ENCODE peak calls at places on chromosomes 2 and 18, in five cellular contexts. F is IMR-90, E is neuronal stem cell, H is H1, W is mesenchymal stem cell. M is an unnamed sample.

GRCh38 chr2:8264981-8265380 is 416.9 kb upstream of the ID2 start:
- DNase-seq in H (no peak), E (no peak), F (no peak), W (no peak), M (no peak)

GRCh38 chr2:231554327-231554726 is 24.1 kb upstream of the NMUR1 start:
- DNase-seq in H (no peak), E (no peak), F (no peak), W (no peak), M (no peak)

GRCh38 chr18:48955528-48956261 is 4.9 kb upstream of the SMAD7 start:
- DNase-seq in E (no peak), H (no peak), F (peak; percentile 85), W (peak; percentile 94), M (peak; percentile 80)

GRCh38 chr18:3058328-3059191 is 45.6 kb upstream of the LPIN2 start:
- DNase-seq in E (no peak), W (peak; percentile 70), H (no peak), F (no peak), M (no peak)

GRCh38 chr18:22136395-22136794 is 33.0 kb upstream of the GATA6 start:
- DNase-seq in F (peak; percentile 46), H (no peak), W (peak; percentile 41), E (no peak), M (no peak)

GRCh38 chr2:69980408-69980807 is 19.0 kb upstream of the ASPRV1 start:
- DNase-seq in H (no peak), E (no peak), F (peak; percentile 82), W (no peak), M (no peak)

GRCh38 chr18:50969448-50969847 is 1.6 kb downstream of the ELAC1 start:
- DNase-seq in F (no peak), H (no peak), E (no peak), W (no peak), M (no peak)

GRCh38 chr2:20622731-20623130 is 28.2 kb downstream of the HS1BP3 start:
- DNase-seq in E (no peak), H (no peak), W (no peak), F (no peak), M (no peak)

GRCh38 chr2:238821391-238821790 is 26.5 kb upstream of the TWIST2 start:
- DNase-seq in W (peak; percentile 64), F (peak; percentile 39), E (no peak), H (no peak), M (no peak)

GRCh38 chr2:166361351-166362153 is 14.2 kb downstream of the SCN9A start:
- DNase-seq in E (no peak), F (peak; percentile 69), W (peak; percentile 41), H (no peak), M (peak; percentile 38)

GRCh38 chr2:174771631-174772491 is 7.6 kb upstream of the CHRNA1 start:
- DNase-seq in H (peak; percentile 85), E (peak; percentile 75), F (peak; percentile 82), W (peak; percentile 94), M (peak; percentile 95)

GRCh38 chr2:65436825-65437221 is 4.4 kb upstream of the SPRED2 start:
- DNase-seq in W (no peak), F (no peak), H (no peak), E (no peak), M (peak; percentile 71)

GRCh38 chr2:39128919-39129391 is 8.1 kb upstream of the SOS1 start:
- DNase-seq in E (no peak), F (no peak), H (no peak), W (peak; percentile 38), M (no peak)

GRCh38 chr2:12796617-12797016 is 79.9 kb downstream of the TRIB2 start:
- DNase-seq in W (peak; percentile 38), F (no peak), E (no peak), H (no peak), M (no peak)

GRCh38 chr2:230796280-230796862 is 68.4 kb upstream of the ITM2C start:
- DNase-seq in F (peak; percentile 69), H (no peak), E (no peak), W (peak; percentile 70), M (peak; percentile 56)

GRCh38 chr2:86284987-86285386 is 52.4 kb downstream of the REEP1 start:
- DNase-seq in F (no peak), H (no peak), W (no peak), E (peak; percentile 55), M (peak; percentile 42)

GRCh38 chr2:120404274-120404673 is 58.3 kb downstream of the INHBB start:
- DNase-seq in H (no peak), W (no peak), F (no peak), E (no peak), M (no peak)

GRCh38 chr2:143901185-143901842 is 618.6 kb downstream of the ZEB2 start:
- DNase-seq in W (peak; percentile 82), E (no peak), H (no peak), F (peak; percentile 91), M (no peak)

GRCh38 chr2:3636586-3637310 is 21.3 kb upstream of the ALLC start:
- DNase-seq in E (no peak), H (peak; percentile 29), F (no peak), W (no peak), M (no peak)

GRCh38 chr2:12702661-12703121 is 14.0 kb upstream of the TRIB2 start:
- DNase-seq in E (no peak), F (peak; percentile 90), H (no peak), W (peak; percentile 81), M (peak; percentile 52)

GRCh38 chr2:102366406-102367112 is 11.0 kb downstream of the IL18R1 start:
- DNase-seq in F (no peak), W (no peak), E (no peak), H (no peak), M (no peak)

GRCh38 chr2:236103981-236104380 is 64.2 kb downstream of the GBX2 start:
- DNase-seq in E (no peak), W (no peak), F (no peak), H (no peak), M (no peak)

GRCh38 chr2:122960727-122961641 is 1064.1 kb upstream of the CNTNAP5 start:
- DNase-seq in W (peak; percentile 16), E (no peak), F (no peak), H (no peak), M (no peak)

GRCh38 chr2:62593825-62594224 is 87.8 kb upstream of the TMEM17 start:
- DNase-seq in W (no peak), H (no peak), F (no peak), E (no peak), M (no peak)

GRCh38 chr18:6057604-6058003 is 162.3 kb upstream of the TMEM200C start:
- DNase-seq in H (no peak), W (no peak), F (peak; percentile 48), E (no peak), M (no peak)

GRCh38 chr2:176814740-176815367 is 397.7 kb upstream of the HNRNPA3 start:
- DNase-seq in F (peak; percentile 26), H (no peak), E (no peak), W (peak; percentile 25), M (no peak)

GRCh38 chr2:133844214-133844892 is 276.1 kb upstream of the NCKAP5 start:
- DNase-seq in F (peak; percentile 88), E (peak; percentile 77), H (peak; percentile 82), W (peak; percentile 74), M (peak; percentile 78)

GRCh38 chr2:241288489-241288888 is 27.0 kb downstream of the HDLBP start:
- DNase-seq in F (peak; percentile 33), E (no peak), H (no peak), W (no peak), M (no peak)

GRCh38 chr18:22207022-22207758 is 37.8 kb downstream of the GATA6 start:
- DNase-seq in W (no peak), H (no peak), F (peak; percentile 66), E (no peak), M (no peak)

GRCh38 chr18:62485684-62486083 is 37.1 kb upstream of the ZCCHC2 start:
- DNase-seq in W (peak; percentile 68), E (no peak), H (no peak), F (peak; percentile 76), M (peak; percentile 73)

GRCh38 chr18:39672171-39672570 is 2106.6 kb upstream of the CELF4 start:
- DNase-seq in W (peak; percentile 14), H (no peak), F (no peak), E (no peak), M (no peak)

GRCh38 chr2:72454236-72454635 is 306.6 kb upstream of the CYP26B1 start:
- DNase-seq in W (no peak), F (no peak), H (no peak), E (no peak), M (no peak)

GRCh38 chr2:27217173-27218121 is at the start of gene CAD:
- DNase-seq in F (peak; percentile 75), W (peak; percentile 87), H (peak; percentile 91), E (peak; percentile 83), M (peak; percentile 95)
- H2BK15ac ChIP-seq in F (no peak within 1 kb of the TSS), W (peak within 1 kb of the TSS; percentile 57), H (no peak within 1 kb of the TSS), E (no peak within 1 kb of the TSS), M (no peak within 1 kb of the TSS)

GRCh38 chr18:70397259-70397925 is 108.5 kb downstream of the SOCS6 start:
- DNase-seq in E (no peak), W (no peak), H (no peak), F (peak; percentile 44), M (no peak)
- H3K4me3 ChIP-seq in E (no peak overlapping the region), W (no peak overlapping the region), H (no peak overlapping the region), F (no peak overlapping the region), M (no peak overlapping the region)

GRCh38 chr18:76449110-76449453 is 46.0 kb downstream of the ZNF516 start:
- DNase-seq in E (no peak), W (no peak), F (no peak), H (no peak), M (no peak)

GRCh38 chr18:76451475-76452331 is 43.3 kb downstream of the ZNF516 start:
- DNase-seq in H (peak; percentile 43), W (peak; percentile 39), E (peak; percentile 21), F (no peak), M (no peak)

GRCh38 chr18:76450452-76450851 is 44.6 kb downstream of the ZNF516 start:
- DNase-seq in E (no peak), F (peak; percentile 50), H (peak; percentile 39), W (no peak), M (no peak)

GRCh38 chr18:76452357-76452756 is 42.7 kb downstream of the ZNF516 start:
- DNase-seq in H (no peak), W (peak; percentile 81), E (no peak), F (peak; percentile 67), M (peak; percentile 26)

GRCh38 chr18:76450912-76451421 is 44.1 kb downstream of the ZNF516 start:
- DNase-seq in W (peak; percentile 83), E (peak; percentile 35), F (peak; percentile 72), H (peak; percentile 52), M (peak; percentile 65)
- H4K8ac ChIP-seq in W (peak overlapping the region; percentile 70), E (no peak overlapping the region), F (peak overlapping the region; percentile 86), H (no peak overlapping the region), M (no peak overlapping the region)

GRCh38 chr18:35185771-35186170 is 55.1 kb upstream of the ZNF397 start:
- DNase-seq in F (no peak), W (no peak), H (no peak), E (no peak), M (no peak)

GRCh38 chr18:35178260-35178659 is 62.6 kb upstream of the ZNF397 start:
- DNase-seq in H (no peak), E (no peak), W (peak; percentile 25), F (peak; percentile 61), M (no peak)

GRCh38 chr18:35183846-35184245 is 57.0 kb upstream of the ZNF397 start:
- DNase-seq in F (no peak), H (no peak), W (no peak), E (no peak), M (no peak)

GRCh38 chr18:35179906-35180305 is 60.9 kb upstream of the ZNF397 start:
- DNase-seq in E (no peak), F (no peak), H (no peak), W (no peak), M (no peak)

GRCh38 chr18:35182151-35182550 is 58.7 kb upstream of the ZNF397 start:
- DNase-seq in E (no peak), H (no peak), F (no peak), W (no peak), M (no peak)
- H2BK15ac ChIP-seq in E (no peak overlapping the region), H (no peak overlapping the region), F (no peak overlapping the region), W (no peak overlapping the region), M (no peak overlapping the region)

M was measured in mesendoderm.